ENCODE peak calls at places on chromosome 16, in seven cellular contexts. A is CD4-positive, alpha-beta T cell; Y is PC-9; U is glutamatergic neuron; W is AG04450; J is pancreas; H is HL-60. C is an unnamed sample.
A peak's percentile ranks its signal among the peaks of the same experiment; 100 is the strongest.

GRCh38 chr16:20430948-20431347 is 20.4 kb upstream of the ACSM2A start:
- DNase-seq in Y (no peak), J (no peak), U (no peak), H (no peak), A (no peak), W (no peak), C (no peak)

GRCh38 chr16:24769806-24770205 is 40.4 kb downstream of the TNRC6A start:
- DNase-seq in Y (no peak), A (no peak), H (no peak), J (no peak), U (no peak), W (peak; percentile 15), C (no peak)

GRCh38 chr16:46739934-46740333 is 8.2 kb downstream of the MYLK3 start:
- DNase-seq in U (no peak), H (no peak), J (no peak), A (no peak), W (no peak), Y (no peak), C (no peak)

GRCh38 chr16:48188449-48189102 is 32.8 kb upstream of the ABCC12 start:
- DNase-seq in H (peak; percentile 89), Y (no peak), J (no peak), A (no peak), W (no peak), U (no peak), C (no peak)

GRCh38 chr16:78122774-78123315 is 23.4 kb downstream of the WWOX start:
- DNase-seq in H (no peak), W (peak; percentile 15), A (no peak), Y (no peak), J (no peak), U (no peak), C (no peak)

GRCh38 chr16:27374794-27375499 is 27.0 kb upstream of the IL21R start:
- DNase-seq in Y (peak; percentile 60), H (peak; percentile 82), J (no peak), U (peak; percentile 87), A (no peak), W (peak; percentile 55), C (peak; percentile 82)

GRCh38 chr16:35391328-35391727 is 1931.9 kb downstream of the TP53TG3F start:
- DNase-seq in H (peak; percentile 58), U (peak; percentile 17), A (no peak), Y (peak; percentile 46), J (peak; percentile 55), W (no peak), C (peak; percentile 6)

GRCh38 chr16:55367796-55368195 is 43.8 kb downstream of the IRX6 start:
- DNase-seq in U (no peak), A (no peak), J (no peak), H (no peak), Y (peak; percentile 81), W (no peak), C (no peak)

GRCh38 chr16:76653390-76654026 is 376.3 kb downstream of the CNTNAP4 start:
- DNase-seq in W (peak; percentile 4), A (no peak), H (peak; percentile 38), Y (peak; percentile 39), U (no peak), J (no peak), C (peak; percentile 37)

GRCh38 chr16:83959621-83960434 is 6.8 kb downstream of the OSGIN1 start:
- DNase-seq in H (no peak), J (no peak), U (no peak), W (no peak), Y (no peak), A (no peak), C (no peak)

GRCh38 chr16:60064026-60064425 is 1329.9 kb upstream of the GOT2 start:
- DNase-seq in U (no peak), A (no peak), W (no peak), Y (no peak), H (no peak), J (no peak), C (no peak)

GRCh38 chr16:71746442-71747046 is 22.0 kb upstream of the PHLPP2 start:
- DNase-seq in J (no peak), W (no peak), A (peak; percentile 19), H (peak; percentile 16), Y (peak; percentile 42), U (no peak), C (no peak)

GRCh38 chr16:19598805-19599204 is 43.3 kb downstream of the VPS35L start:
- DNase-seq in H (no peak), A (no peak), Y (no peak), U (no peak), J (no peak), W (no peak), C (no peak)

GRCh38 chr16:88865310-88865709 is 1.1 kb downstream of the PABPN1L start:
- DNase-seq in J (no peak), U (no peak), Y (no peak), A (no peak), H (no peak), W (no peak), C (no peak)

GRCh38 chr16:23255000-23255399 is 47.1 kb upstream of the SCNN1B start:
- DNase-seq in H (no peak), A (no peak), Y (no peak), U (no peak), W (no peak), J (no peak), C (no peak)
- TF ChIP-seq CTCF in H (no peak), A (no peak), Y (no peak), U (no peak), W (no peak), J (no peak), C (no peak)

DNA sequence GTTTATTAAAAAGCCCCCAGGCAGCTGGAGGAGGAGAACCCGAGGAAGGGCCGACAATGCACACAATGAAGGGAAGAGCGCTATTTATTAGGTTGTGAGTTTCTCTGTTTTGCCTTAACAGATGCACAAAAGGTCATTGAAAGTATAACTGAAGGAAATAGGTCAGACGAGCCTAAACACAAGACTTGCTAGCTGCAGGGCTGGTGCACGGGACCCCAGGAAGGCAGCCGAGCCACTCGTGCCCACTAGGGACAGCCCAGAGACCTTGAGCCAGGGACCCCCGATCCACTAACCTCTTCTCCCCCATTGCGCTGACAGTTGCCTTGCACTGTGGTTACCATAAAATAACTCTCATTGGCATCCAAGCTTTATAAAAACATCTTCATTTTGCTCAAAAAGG is 11.3 kb downstream of the LITAFD start:
- DNase-seq in Y (no peak), U (no peak), J (no peak), H (no peak), A (no peak), W (no peak), C (no peak)
- TF ChIP-seq CTCF in Y (no peak), U (no peak), J (no peak), H (no peak), A (no peak), W (no peak), C (no peak)

GRCh38 chr16:1287982-1288670 is 21.3 kb upstream of the UBE2I start:
- DNase-seq in W (no peak), H (no peak), A (no peak), J (peak; percentile 69), U (no peak), Y (no peak), C (no peak)

GRCh38 chr16:1283996-1284592 is 25.3 kb upstream of the UBE2I start:
- DNase-seq in A (no peak), J (no peak), U (no peak), H (no peak), W (no peak), Y (no peak), C (no peak)

GRCh38 chr16:1286492-1287094 is 22.8 kb upstream of the UBE2I start:
- DNase-seq in Y (no peak), J (no peak), U (no peak), A (no peak), H (no peak), W (no peak), C (no peak)

GRCh38 chr16:1283296-1283695 is 26.1 kb upstream of the UBE2I start:
- DNase-seq in U (no peak), Y (no peak), H (no peak), W (no peak), J (no peak), A (no peak), C (peak; percentile 66)

DNA sequence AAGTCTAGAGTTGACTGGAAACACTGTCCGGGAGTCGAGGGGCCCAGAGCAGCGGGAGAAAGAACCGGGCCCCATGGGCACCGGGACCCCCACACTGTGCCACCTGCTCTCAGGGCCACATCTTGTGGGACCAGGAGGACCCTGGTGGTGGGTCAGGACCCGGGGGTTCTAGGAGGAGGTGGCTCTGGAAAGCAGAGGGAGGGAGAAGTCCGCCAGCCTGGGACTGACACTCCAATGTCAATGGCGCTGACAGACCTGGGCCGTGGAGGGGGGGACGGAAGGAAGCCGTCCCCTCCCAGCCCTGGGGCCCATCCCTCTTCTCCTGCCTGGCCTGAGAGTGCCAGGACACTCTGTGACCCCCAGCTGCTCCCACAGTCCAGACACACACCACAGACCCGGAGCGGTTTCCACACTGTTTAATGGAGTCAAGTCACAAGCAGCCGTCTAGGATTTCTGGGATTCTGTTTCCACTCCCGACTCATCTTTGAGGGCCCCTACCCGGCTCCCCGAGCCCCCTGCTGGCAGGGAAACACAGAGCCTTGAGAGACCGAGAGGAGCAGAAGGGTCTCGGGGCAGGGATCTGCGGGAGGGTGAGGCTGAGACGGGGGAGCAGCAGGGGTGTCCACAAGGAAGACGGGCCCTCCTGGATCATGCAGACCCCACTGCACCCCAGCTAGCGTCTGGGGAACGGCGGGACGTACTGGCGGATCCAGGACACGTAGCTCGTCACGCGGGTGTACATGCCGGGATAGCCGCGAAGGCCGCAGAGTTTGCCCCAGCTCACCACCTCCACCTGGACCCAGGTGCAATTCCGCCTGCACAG is 23.6 kb upstream of the UBE2I start:
- DNase-seq in A (no peak), Y (no peak), U (no peak), H (no peak), J (peak; percentile 51), W (no peak), C (no peak)
- TF ChIP-seq CTCF in A (no peak), Y (no peak), U (no peak), H (no peak), J (no peak), W (peak; percentile 10), C (peak; percentile 37)

GRCh38 chr16:75429621-75430403 is 3.5 kb downstream of the CFDP1 start:
- DNase-seq in W (no peak), H (no peak), A (no peak), J (no peak), Y (no peak), U (no peak), C (no peak)

GRCh38 chr16:75433732-75434413 is 570 bp upstream of the CFDP1 start:
- DNase-seq in A (no peak), U (peak; percentile 32), J (no peak), H (peak; percentile 71), W (peak; percentile 92), Y (peak; percentile 91), C (no peak)

DNA sequence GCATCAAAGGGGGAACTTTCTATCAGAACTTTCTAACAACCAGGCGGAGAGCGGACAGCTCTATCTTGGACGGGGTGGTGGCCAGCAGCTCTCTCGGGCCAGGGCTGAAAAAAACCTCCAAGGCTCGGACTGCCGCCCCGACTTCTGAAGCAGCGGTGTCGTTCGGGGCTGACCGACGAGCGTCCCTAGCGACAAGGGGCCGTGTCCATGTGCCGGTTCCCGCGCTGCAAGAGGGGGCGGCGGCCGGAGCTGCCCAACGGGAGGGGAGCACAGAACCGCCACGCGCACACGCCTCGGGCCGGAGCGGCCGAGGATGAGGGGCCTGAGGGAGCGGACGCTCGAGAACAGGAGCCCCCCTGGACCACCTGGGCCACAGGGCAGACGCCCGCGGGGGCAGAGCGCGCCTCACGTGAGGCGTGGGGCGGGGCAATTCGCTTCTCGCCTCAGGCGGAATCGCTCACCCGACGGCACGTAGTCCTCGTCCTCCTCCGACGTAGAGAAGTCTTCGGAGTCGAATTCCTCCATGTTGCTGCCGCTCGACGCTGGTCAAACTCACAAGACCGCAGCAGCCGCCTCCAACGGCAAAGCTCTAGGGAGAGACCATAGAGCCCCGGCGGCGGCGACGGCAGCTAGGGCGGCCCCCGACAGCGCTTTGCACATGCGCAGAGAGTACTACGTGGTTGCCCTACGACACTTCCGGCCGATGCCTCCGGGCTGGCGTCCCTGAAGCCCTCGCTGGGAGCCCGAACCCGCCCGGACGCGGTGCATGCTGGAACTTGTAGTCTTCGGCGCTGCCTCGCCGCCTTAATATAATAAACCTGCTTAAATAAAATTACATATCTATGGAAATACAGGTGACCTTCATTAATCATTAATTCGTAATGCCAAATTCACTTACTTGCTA is at the start of gene CFDP1:
- DNase-seq in W (peak; percentile 82), A (peak; percentile 94), H (peak; percentile 95), U (peak; percentile 98), J (peak; percentile 99), Y (peak; percentile 81), C (peak; percentile 96)
- TF ChIP-seq CTCF in W (no peak), A (no peak), H (no peak), U (no peak), J (no peak), Y (no peak), C (no peak)

C was measured in nephron progenitor cell.